ENCODE peak calls at places on chromosomes 12 and 14, in six cellular contexts. G, P, U, E, S and X are unnamed samples.

GRCh38 chr14:70885343-70886014 is 21.8 kb upstream of the PCNX1 start:
- DNase-seq in U (no peak), G (no peak), S (no peak), P (no peak), E (no peak), X (no peak)

GRCh38 chr14:63229330-63230059 is 25.3 kb downstream of the RHOJ start:
- DNase-seq in P (no peak), U (no peak), G (no peak), E (no peak), S (no peak), X (no peak)

GRCh38 chr12:85575115-85576096 is 260.8 kb downstream of the RASSF9 start:
- DNase-seq in G (peak; percentile 0), E (peak; percentile 39), U (peak; percentile 41), P (no peak), S (no peak), X (peak; percentile 66)

GRCh38 chr14:76413106-76413961 is 37.4 kb downstream of the ESRRB start:
- DNase-seq in U (no peak), E (no peak), G (no peak), P (no peak), S (no peak), X (no peak)

GRCh38 chr12:109154485-109155438 is 38.4 kb downstream of the ACACB start:
- DNase-seq in E (peak; percentile 87), S (peak; percentile 65), G (peak; percentile 82), P (peak; percentile 77), U (peak; percentile 96), X (peak; percentile 77)

GRCh38 chr12:116161588-116161987 is 115.9 kb downstream of the MED13L start:
- DNase-seq in G (no peak), E (no peak), U (no peak), S (no peak), P (no peak), X (peak; percentile 46)

GRCh38 chr12:108666326-108666995 is 32.8 kb upstream of the SELPLG start:
- DNase-seq in S (no peak), G (peak; percentile 51), U (no peak), E (no peak), P (no peak), X (peak; percentile 74)

GRCh38 chr12:54428050-54429013 is 9.3 kb upstream of the ITGA5 start:
- DNase-seq in P (no peak), G (no peak), U (no peak), E (peak; percentile 78), S (no peak), X (peak; percentile 85)

GRCh38 chr14:100621806-100622205 is 34.6 kb upstream of the BEGAIN start:
- DNase-seq in S (no peak), G (no peak), U (no peak), E (peak; percentile 39), P (no peak), X (no peak)

GRCh38 chr12:101680240-101680639 is 17.2 kb upstream of the CHPT1 start:
- DNase-seq in U (no peak), E (no peak), P (no peak), S (no peak), G (no peak), X (no peak)
- H3K27ac ChIP-seq in U (no peak overlapping the region), E (no peak overlapping the region), P (no peak overlapping the region), S (peak overlapping the region; percentile 3), G (no peak overlapping the region), X (no peak overlapping the region)

GRCh38 chr14:68638056-68638816 is 154.6 kb downstream of the ZFP36L1 start:
- DNase-seq in S (no peak), E (no peak), U (no peak), G (no peak), P (no peak), X (peak; percentile 43)

GRCh38 chr14:68638817-68639517 is 153.9 kb downstream of the ZFP36L1 start:
- DNase-seq in G (no peak), P (no peak), S (no peak), E (no peak), U (no peak), X (no peak)

GRCh38 chr14:68636597-68636996 is 156.3 kb downstream of the ZFP36L1 start:
- DNase-seq in S (no peak), E (no peak), P (no peak), G (no peak), U (no peak), X (no peak)

GRCh38 chr14:68634874-68635601 is 157.8 kb downstream of the ZFP36L1 start:
- DNase-seq in P (no peak), E (no peak), S (no peak), U (no peak), G (no peak), X (no peak)

DNA sequence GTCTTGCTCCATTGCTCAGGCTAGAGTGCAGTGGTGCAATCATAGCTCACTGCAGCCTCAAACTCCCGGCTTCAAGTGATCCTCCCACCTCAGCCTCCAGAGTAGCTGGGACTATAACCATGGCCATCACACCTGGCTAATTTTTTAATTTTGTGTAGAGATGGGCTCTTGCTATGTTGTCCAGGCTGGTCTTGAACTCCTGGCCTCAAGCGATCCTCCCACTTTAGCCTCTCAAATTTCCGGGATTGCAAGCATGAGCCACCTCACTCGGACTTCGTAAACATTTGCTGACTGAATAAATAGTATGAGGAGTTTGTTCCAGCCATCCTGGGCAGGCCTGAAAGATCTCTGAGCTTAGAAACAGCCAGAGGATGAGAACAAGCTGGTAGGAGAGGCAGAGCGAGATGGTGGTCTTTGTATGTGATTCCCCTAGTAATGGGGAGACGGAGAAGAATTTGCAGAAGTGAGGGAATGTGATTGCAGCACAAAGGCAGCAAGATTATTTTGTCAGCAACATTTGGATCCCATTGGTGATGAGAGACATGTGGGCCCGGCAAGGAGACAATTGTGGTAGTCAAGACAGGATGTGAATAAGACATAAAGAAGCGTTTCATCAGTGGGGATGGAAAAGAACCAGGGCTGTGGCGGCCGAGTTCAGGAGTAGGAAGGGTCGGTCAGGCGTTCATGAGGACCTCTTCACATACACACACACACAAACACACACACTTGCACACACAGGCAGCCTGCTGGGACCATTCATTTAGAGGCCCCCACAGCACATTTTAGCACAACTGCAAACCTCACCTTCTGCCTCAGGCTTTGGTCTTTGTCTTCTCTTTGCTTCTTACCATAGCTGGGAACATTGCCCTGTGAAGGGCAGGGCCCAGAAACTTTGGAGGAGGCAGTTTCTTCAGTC is 155.5 kb downstream of the ZFP36L1 start:
- DNase-seq in E (no peak), P (no peak), G (peak; percentile 49), U (no peak), S (no peak), X (peak; percentile 62)
- H3K27ac ChIP-seq in E (no peak overlapping the region), P (no peak overlapping the region), G (peak overlapping the region; percentile 40), U (no peak overlapping the region), S (peak overlapping the region; percentile 87), X (peak overlapping the region; percentile 18)

DNA sequence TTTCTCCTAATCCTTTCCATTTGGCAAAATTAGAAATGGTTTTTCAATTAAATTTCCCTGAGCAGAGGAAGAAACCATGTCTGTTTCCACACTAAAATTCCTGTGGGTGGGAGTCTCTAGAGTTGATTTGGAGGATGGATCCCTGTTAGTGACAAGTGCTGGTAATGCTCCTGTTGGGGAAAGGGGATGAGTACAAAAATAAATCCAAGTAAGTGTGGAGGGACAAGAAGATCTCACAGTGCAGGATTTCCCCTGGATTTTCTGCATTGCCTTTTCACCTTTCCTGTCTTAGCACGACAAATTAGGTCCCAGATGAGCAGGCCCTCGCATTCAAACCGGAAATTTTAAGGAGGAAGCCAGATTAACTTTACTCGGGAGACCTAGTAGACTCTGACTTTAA is 107.5 kb downstream of the DAD1 start:
- DNase-seq in P (no peak), E (no peak), U (no peak), G (no peak), S (no peak), X (no peak)
- H3K27ac ChIP-seq in P (no peak overlapping the region), E (no peak overlapping the region), U (no peak overlapping the region), G (no peak overlapping the region), S (no peak overlapping the region), X (no peak overlapping the region)

GRCh38 chr12:106918746-106919145 is 37.0 kb upstream of the TMEM263 start:
- DNase-seq in G (no peak), S (no peak), U (peak; percentile 58), P (no peak), E (no peak), X (peak; percentile 41)

GRCh38 chr12:106915635-106916026 is 40.1 kb upstream of the TMEM263 start:
- DNase-seq in E (no peak), P (no peak), U (no peak), S (no peak), G (no peak), X (no peak)

GRCh38 chr12:106924458-106924857 is 31.2 kb upstream of the TMEM263 start:
- DNase-seq in E (no peak), U (no peak), G (no peak), P (no peak), S (no peak), X (no peak)

GRCh38 chr12:106917503-106917902 is 38.2 kb upstream of the TMEM263 start:
- DNase-seq in U (no peak), E (no peak), G (no peak), P (no peak), S (no peak), X (peak; percentile 5)

DNA sequence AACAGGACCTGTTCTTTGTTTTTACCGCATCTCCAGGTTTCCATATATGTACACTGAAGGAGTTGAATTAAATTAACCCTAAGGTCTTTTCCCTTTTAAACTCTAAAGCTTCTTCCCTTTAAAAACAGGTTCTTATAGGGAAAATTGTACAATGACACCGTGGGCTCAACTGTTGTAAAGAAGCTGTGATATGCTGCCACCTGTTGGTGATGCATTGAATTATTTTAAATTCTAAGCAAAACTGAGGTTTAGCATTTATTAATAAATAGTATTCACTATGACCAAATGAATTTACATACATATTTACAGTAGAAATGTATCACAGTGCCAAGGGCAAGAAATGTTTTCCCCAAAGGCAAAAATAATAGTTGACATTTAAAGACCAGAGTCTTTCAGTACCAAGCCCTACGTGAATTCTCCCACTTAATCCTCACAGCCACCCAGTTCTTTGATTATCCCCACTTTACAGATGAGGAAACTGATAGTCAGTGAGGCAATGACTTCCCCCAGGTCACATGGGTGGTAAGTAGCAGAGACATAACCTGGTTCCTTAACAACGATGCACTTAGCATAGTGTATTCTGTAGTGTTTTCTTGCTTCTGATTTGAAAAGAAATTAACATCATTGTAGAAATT is 35.7 kb upstream of the TMEM263 start:
- DNase-seq in P (peak; percentile 39), E (no peak), S (no peak), G (no peak), U (no peak), X (peak; percentile 31)
- H3K27ac ChIP-seq in P (no peak overlapping the region), E (no peak overlapping the region), S (no peak overlapping the region), G (no peak overlapping the region), U (no peak overlapping the region), X (no peak overlapping the region)

GRCh38 chr14:68268197-68268596 is 448.6 kb downstream of the RAD51B start:
- DNase-seq in G (peak; percentile 17), P (no peak), E (no peak), U (no peak), S (no peak), X (no peak)
- H3K27ac ChIP-seq in G (no peak overlapping the region), P (no peak overlapping the region), E (no peak overlapping the region), U (no peak overlapping the region), S (no peak overlapping the region), X (no peak overlapping the region)

GRCh38 chr12:2092890-2093289 is 40.1 kb downstream of the CACNA1C start:
- DNase-seq in P (no peak), G (no peak), E (peak; percentile 82), U (no peak), S (no peak), X (no peak)
- H3K27ac ChIP-seq in P (no peak overlapping the region), G (no peak overlapping the region), E (peak overlapping the region; percentile 69), U (no peak overlapping the region), S (no peak overlapping the region), X (no peak overlapping the region)

DNA sequence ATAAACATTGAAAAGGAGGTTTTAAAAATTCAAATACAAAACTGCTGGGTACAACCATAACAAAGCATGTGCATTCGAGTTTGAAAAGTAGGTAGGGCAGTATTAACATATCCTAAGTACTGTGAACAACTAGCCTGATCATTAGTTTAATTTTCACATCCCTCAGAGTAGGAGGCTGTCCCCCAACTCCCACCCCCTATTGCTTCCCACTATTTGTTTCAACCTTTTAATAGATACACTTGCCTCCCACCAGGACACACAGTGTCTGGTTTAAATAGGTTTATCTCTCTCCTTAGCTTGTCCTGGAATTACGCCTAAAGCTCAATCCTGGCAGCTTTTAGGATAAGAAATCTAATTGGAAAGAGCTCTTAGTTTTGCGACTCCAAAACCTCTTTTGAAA is 2.1 kb downstream of the TAOK3 start:
- DNase-seq in E (no peak), P (no peak), U (no peak), S (no peak), G (no peak), X (no peak)
- H3K27ac ChIP-seq in E (no peak overlapping the region), P (no peak overlapping the region), U (no peak overlapping the region), S (no peak overlapping the region), G (no peak overlapping the region), X (peak overlapping the region; percentile 40)